ENCODE peak calls at places on chromosomes 12 and 14, in ten cellular contexts. X is EH; K is Ammon's horn; V is SK-MEL-5; C is NCI-H187 treated with DMSO at 0.1 percent for 48 hours; A is foreskin fibroblast; Z is hypothalamus; W is transverse colon; I is progenitor cell of endocrine pancreas; T is central memory CD8-positive, alpha-beta T cell. N is an unnamed sample.

GRCh38 chr12:3700861-3701260 is 52.0 kb downstream of the CRACR2A start:
- DNase-seq in X (peak; percentile 65), K (no peak), V (no peak), C (no peak), A (peak; percentile 75), Z (no peak), W (no peak), I (no peak), T (no peak), N (peak; percentile 82)

GRCh38 chr14:53567236-53567785 is 389.3 kb downstream of the BMP4 start:
- DNase-seq in X (no peak), K (no peak), V (no peak), C (no peak), A (no peak), Z (no peak), W (no peak), I (no peak), T (no peak), N (no peak)

GRCh38 chr12:32309811-32310755 is 89.3 kb upstream of the FGD4 start:
- DNase-seq in X (no peak), K (no peak), V (no peak), C (no peak), A (peak; percentile 26), Z (no peak), W (no peak), I (no peak), T (no peak), N (peak; percentile 38)

GRCh38 chr12:47272412-47273190 is 192.8 kb upstream of the AMIGO2 start:
- DNase-seq in X (peak; percentile 60), K (no peak), V (no peak), C (no peak), A (peak; percentile 25), Z (no peak), W (no peak), I (no peak), T (no peak), N (peak; percentile 70)

GRCh38 chr14:24032727-24033418 is 18.9 kb upstream of the CARMIL3 start:
- DNase-seq in X (peak; percentile 77), K (no peak), V (no peak), C (no peak), A (peak; percentile 88), Z (no peak), W (no peak), I (no peak), T (no peak), N (peak; percentile 97)

GRCh38 chr14:33689680-33690079 is 261.2 kb downstream of the EGLN3 start:
- DNase-seq in X (no peak), K (no peak), V (no peak), C (no peak), A (no peak), Z (no peak), W (no peak), I (no peak), T (no peak), N (no peak)

GRCh38 chr12:57724003-57724935 is 14.3 kb downstream of the AGAP2 start:
- DNase-seq in X (no peak), K (peak; percentile 2), V (no peak), C (no peak), A (no peak), Z (no peak), W (no peak), I (no peak), T (no peak), N (no peak)

GRCh38 chr14:23057757-23058653 is 685 bp upstream of the CDH24 start:
- DNase-seq in X (peak; percentile 84), K (peak; percentile 90), V (peak; percentile 82), C (no peak), A (peak; percentile 92), Z (no peak), W (peak; percentile 92), I (peak; percentile 93), T (peak; percentile 85), N (peak; percentile 76)

GRCh38 chr12:31204995-31205582 is 120.9 kb downstream of the SINHCAF start:
- DNase-seq in X (peak; percentile 50), K (no peak), V (peak; percentile 97), C (no peak), A (peak; percentile 25), Z (no peak), W (no peak), I (no peak), T (no peak), N (peak; percentile 68)

GRCh38 chr14:32536175-32536574 is 207.1 kb downstream of the AKAP6 start:
- DNase-seq in X (no peak), K (no peak), V (no peak), C (no peak), A (no peak), Z (no peak), W (no peak), I (no peak), T (no peak), N (no peak)

GRCh38 chr12:118549506-118550109 is 173.3 kb downstream of the SUDS3 start:
- DNase-seq in X (no peak), K (no peak), V (no peak), C (no peak), A (no peak), Z (no peak), W (no peak), I (no peak), T (no peak), N (peak; percentile 13)

GRCh38 chr12:77237896-77238295 is 172.5 kb upstream of the E2F7 start:
- DNase-seq in X (no peak), K (no peak), V (no peak), C (no peak), A (no peak), Z (no peak), W (no peak), I (no peak), T (no peak), N (no peak)

GRCh38 chr14:72607386-72608125 is 286.3 kb downstream of the DPF3 start:
- DNase-seq in X (peak; percentile 48), K (no peak), V (no peak), C (no peak), A (peak; percentile 44), Z (no peak), W (no peak), I (no peak), T (no peak), N (peak; percentile 47)

GRCh38 chr12:54229624-54230212 is 40.9 kb upstream of the SMUG1 start:
- DNase-seq in X (peak; percentile 98), K (no peak), V (no peak), C (no peak), A (peak; percentile 98), Z (no peak), W (no peak), I (no peak), T (no peak), N (peak; percentile 90)

GRCh38 chr14:49173765-49174373 is 412.3 kb downstream of the RPS29 start:
- DNase-seq in X (peak; percentile 46), K (peak; percentile 18), V (peak; percentile 83), C (no peak), A (peak; percentile 40), Z (no peak), W (peak; percentile 38), I (peak; percentile 58), T (no peak), N (peak; percentile 68)

GRCh38 chr12:1234073-1234472 is 243.1 kb downstream of the ERC1 start:
- DNase-seq in X (peak; percentile 52), K (no peak), V (no peak), C (no peak), A (peak; percentile 50), Z (no peak), W (no peak), I (no peak), T (no peak), N (peak; percentile 59)

GRCh38 chr12:75714462-75715322 is 203.3 kb upstream of the KRR1 start:
- DNase-seq in X (no peak), K (no peak), V (no peak), C (no peak), A (no peak), Z (no peak), W (no peak), I (no peak), T (no peak), N (peak; percentile 40)

GRCh38 chr12:68480526-68480925 is 130.2 kb upstream of the RAP1B start:
- DNase-seq in X (no peak), K (no peak), V (no peak), C (no peak), A (no peak), Z (no peak), W (no peak), I (no peak), T (no peak), N (no peak)

GRCh38 chr14:75437201-75438143 is 9.7 kb downstream of the JDP2 start:
- DNase-seq in X (no peak), K (no peak), V (no peak), C (no peak), A (peak; percentile 21), Z (no peak), W (no peak), I (no peak), T (no peak), N (no peak)

GRCh38 chr12:91667698-91668097 is 477.9 kb downstream of the BTG1 start:
- DNase-seq in X (no peak), K (no peak), V (no peak), C (no peak), A (no peak), Z (no peak), W (no peak), I (no peak), T (no peak), N (no peak)

GRCh38 chr14:105207996-105208737 is 27.1 kb upstream of the NUDT14 start:
- DNase-seq in X (no peak), K (no peak), V (no peak), C (no peak), A (no peak), Z (no peak), W (no peak), I (no peak), T (no peak), N (no peak)

GRCh38 chr14:100476012-100476822 is 111.0 kb downstream of the BEGAIN start:
- DNase-seq in X (peak; percentile 98), K (peak; percentile 51), V (peak; percentile 95), C (no peak), A (peak; percentile 42), Z (no peak), W (peak; percentile 42), I (no peak), T (no peak), N (peak; percentile 79)

GRCh38 chr14:88791629-88792571 is 853 bp downstream of the EML5 start:
- DNase-seq in X (peak; percentile 10), K (peak; percentile 35), V (no peak), C (no peak), A (peak; percentile 13), Z (no peak), W (peak; percentile 25), I (no peak), T (peak; percentile 19), N (no peak)

GRCh38 chr14:99430491-99430890 is 50.2 kb downstream of the SETD3 start:
- DNase-seq in X (peak; percentile 5), K (no peak), V (peak; percentile 21), C (no peak), A (no peak), Z (no peak), W (no peak), I (no peak), T (no peak), N (peak; percentile 17)

GRCh38 chr12:108214486-108214885 is 85.4 kb downstream of the WSCD2 start:
- DNase-seq in X (peak; percentile 19), K (no peak), V (peak; percentile 14), C (no peak), A (peak; percentile 27), Z (no peak), W (no peak), I (peak; percentile 72), T (no peak), N (peak; percentile 11)

GRCh38 chr12:43692064-43692463 is 66.5 kb downstream of the PUS7L start:
- DNase-seq in X (peak; percentile 15), K (no peak), V (no peak), C (no peak), A (peak; percentile 57), Z (no peak), W (no peak), I (no peak), T (no peak), N (peak; percentile 81)

GRCh38 chr14:101200008-101200649 is 296.6 kb upstream of the RTL1 start:
- DNase-seq in X (no peak), K (no peak), V (no peak), C (no peak), A (no peak), Z (no peak), W (no peak), I (no peak), T (no peak), N (no peak)

GRCh38 chr14:73295198-73295796 is 58.0 kb downstream of the PAPLN start:
- DNase-seq in X (peak; percentile 52), K (peak; percentile 48), V (peak; percentile 65), C (no peak), A (peak; percentile 61), Z (no peak), W (no peak), I (no peak), T (no peak), N (peak; percentile 19)